ENCODE peak calls at places on chromosomes 12 and 14, in five cellular contexts. One of them, this sample, is unnamed.

GRCh38 chr12:118059645-118060275 is 1.2 kb downstream of the WSB2 start:
- DNase-seq in mesendoderm: peak
- DNase-seq in esophagus squamous epithelium: no peak
- DNase-seq in neuronal stem cell: no peak
- DNase-seq in pancreas: no peak
- DNase-seq in this sample: no peak

GRCh38 chr12:119780786-119781434 is 96.2 kb downstream of the CIT start:
- DNase-seq in mesendoderm: peak
- DNase-seq in neuronal stem cell: peak
- DNase-seq in esophagus squamous epithelium: no peak
- DNase-seq in pancreas: no peak
- DNase-seq in this sample: no peak

GRCh38 chr12:25087596-25087995 is 107.4 kb downstream of the DNAI7 start:
- DNase-seq in mesendoderm: no peak
- DNase-seq in neuronal stem cell: no peak
- DNase-seq in esophagus squamous epithelium: no peak
- DNase-seq in pancreas: no peak
- DNase-seq in this sample: no peak

GRCh38 chr12:1697253-1697652 is 6.4 kb downstream of the ADIPOR2 start:
- DNase-seq in esophagus squamous epithelium: no peak
- DNase-seq in pancreas: no peak
- DNase-seq in mesendoderm: no peak
- DNase-seq in neuronal stem cell: no peak
- DNase-seq in this sample: no peak

GRCh38 chr14:99460793-99461192 is 19.9 kb downstream of the SETD3 start:
- DNase-seq in esophagus squamous epithelium: no peak
- DNase-seq in mesendoderm: peak
- DNase-seq in pancreas: no peak
- DNase-seq in neuronal stem cell: no peak
- DNase-seq in this sample: no peak

GRCh38 chr14:69317780-69318179 is 57.8 kb downstream of the GALNT16 start:
- DNase-seq in mesendoderm: no peak
- DNase-seq in pancreas: peak
- DNase-seq in esophagus squamous epithelium: no peak
- DNase-seq in neuronal stem cell: no peak
- DNase-seq in this sample: no peak

GRCh38 chr12:12229556-12230092 is 37.2 kb downstream of the LRP6 start:
- DNase-seq in esophagus squamous epithelium: no peak
- DNase-seq in neuronal stem cell: no peak
- DNase-seq in mesendoderm: no peak
- DNase-seq in pancreas: no peak
- DNase-seq in this sample: no peak

GRCh38 chr12:51371295-51371953 is 19.8 kb downstream of the GALNT6 start:
- DNase-seq in neuronal stem cell: peak
- DNase-seq in esophagus squamous epithelium: no peak
- DNase-seq in mesendoderm: peak
- DNase-seq in pancreas: no peak
- DNase-seq in this sample: peak

GRCh38 chr14:89473979-89474378 is 56.9 kb upstream of the FOXN3 start:
- DNase-seq in pancreas: no peak
- DNase-seq in mesendoderm: no peak
- DNase-seq in esophagus squamous epithelium: no peak
- DNase-seq in neuronal stem cell: no peak
- DNase-seq in this sample: no peak

GRCh38 chr12:82745062-82745461 is 58.4 kb downstream of the TMTC2 start:
- DNase-seq in mesendoderm: peak
- DNase-seq in esophagus squamous epithelium: no peak
- DNase-seq in neuronal stem cell: no peak
- DNase-seq in pancreas: no peak
- DNase-seq in this sample: no peak

GRCh38 chr12:25241171-25242020 is 9.3 kb downstream of the KRAS start:
- DNase-seq in mesendoderm: peak
- DNase-seq in esophagus squamous epithelium: no peak
- DNase-seq in neuronal stem cell: no peak
- DNase-seq in pancreas: no peak
- DNase-seq in this sample: no peak

GRCh38 chr12:47754126-47754525 is 4.6 kb downstream of the RAPGEF3 start:
- DNase-seq in mesendoderm: no peak
- DNase-seq in neuronal stem cell: no peak
- DNase-seq in pancreas: no peak
- DNase-seq in esophagus squamous epithelium: no peak
- DNase-seq in this sample: no peak

GRCh38 chr12:26205946-26206345 is 10.6 kb downstream of the SSPN start:
- DNase-seq in pancreas: no peak
- DNase-seq in neuronal stem cell: no peak
- DNase-seq in esophagus squamous epithelium: no peak
- DNase-seq in mesendoderm: no peak
- DNase-seq in this sample: no peak

GRCh38 chr12:62787606-62788005 is 147.3 kb downstream of the PPM1H start:
- DNase-seq in neuronal stem cell: no peak
- DNase-seq in mesendoderm: no peak
- DNase-seq in pancreas: no peak
- DNase-seq in esophagus squamous epithelium: no peak
- DNase-seq in this sample: no peak

GRCh38 chr14:75450381-75451276 is 22.8 kb downstream of the JDP2 start:
- DNase-seq in neuronal stem cell: no peak
- DNase-seq in mesendoderm: no peak
- DNase-seq in pancreas: peak
- DNase-seq in esophagus squamous epithelium: no peak
- DNase-seq in this sample: peak

GRCh38 chr12:55931317-55931779 is 386 bp downstream of the DGKA start:
- DNase-seq in esophagus squamous epithelium: no peak
- DNase-seq in neuronal stem cell: no peak
- DNase-seq in mesendoderm: peak
- DNase-seq in pancreas: no peak
- DNase-seq in this sample: no peak

GRCh38 chr14:68951051-68951797 is 27.9 kb downstream of the ACTN1 start:
- DNase-seq in mesendoderm: peak
- DNase-seq in neuronal stem cell: no peak
- DNase-seq in pancreas: no peak
- DNase-seq in esophagus squamous epithelium: no peak
- DNase-seq in this sample: peak

GRCh38 chr14:64778114-64778754 is 74.0 kb downstream of the PLEKHG3 start:
- DNase-seq in neuronal stem cell: no peak
- DNase-seq in pancreas: no peak
- DNase-seq in mesendoderm: no peak
- DNase-seq in esophagus squamous epithelium: no peak
- DNase-seq in this sample: no peak

GRCh38 chr14:34059037-34059924 is 108.4 kb upstream of the EGLN3 start:
- DNase-seq in esophagus squamous epithelium: no peak
- DNase-seq in neuronal stem cell: no peak
- DNase-seq in mesendoderm: no peak
- DNase-seq in pancreas: no peak
- DNase-seq in this sample: no peak

GRCh38 chr14:94145902-94146527 is 16.6 kb upstream of the IFI27L2 start:
- DNase-seq in esophagus squamous epithelium: no peak
- DNase-seq in pancreas: no peak
- DNase-seq in neuronal stem cell: no peak
- DNase-seq in mesendoderm: no peak
- DNase-seq in this sample: no peak

GRCh38 chr12:131111446-131111845 is 157.7 kb downstream of the ADGRD1 start:
- DNase-seq in neuronal stem cell: no peak
- DNase-seq in pancreas: no peak
- DNase-seq in esophagus squamous epithelium: no peak
- DNase-seq in mesendoderm: no peak
- DNase-seq in this sample: no peak

GRCh38 chr12:21711376-21711775 is 53.7 kb upstream of the LDHB start:
- DNase-seq in esophagus squamous epithelium: no peak
- DNase-seq in neuronal stem cell: no peak
- DNase-seq in pancreas: no peak
- DNase-seq in mesendoderm: no peak
- DNase-seq in this sample: no peak

GRCh38 chr12:21713138-21713537 is 55.5 kb upstream of the LDHB start:
- DNase-seq in neuronal stem cell: no peak
- DNase-seq in pancreas: no peak
- DNase-seq in esophagus squamous epithelium: no peak
- DNase-seq in mesendoderm: no peak
- DNase-seq in this sample: no peak

DNA sequence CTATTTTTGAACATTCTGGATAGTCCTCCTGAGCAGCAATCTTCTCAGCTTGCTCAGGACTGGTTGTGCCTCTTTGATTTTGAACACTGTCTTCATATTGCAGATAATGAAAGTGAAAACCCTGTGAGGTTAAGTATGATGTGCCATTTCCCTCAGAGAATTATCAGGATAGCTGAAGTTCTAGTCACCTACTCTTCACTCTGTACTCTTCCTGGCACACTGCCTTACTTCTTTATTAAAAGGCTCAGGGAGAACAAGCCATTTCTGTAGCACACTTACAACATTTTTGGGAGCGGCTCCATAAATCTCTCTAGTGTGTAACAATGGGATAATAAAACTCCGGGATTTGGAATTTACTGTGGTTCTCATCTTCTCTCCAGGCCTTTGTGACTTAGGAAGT is 53.3 kb upstream of the LDHB start:
- DNase-seq in neuronal stem cell: no peak
- DNase-seq in mesendoderm: no peak
- DNase-seq in pancreas: no peak
- DNase-seq in esophagus squamous epithelium: no peak
- DNase-seq in this sample: no peak
- H3K27ac ChIP-seq in neuronal stem cell: no peak
- H3K27ac ChIP-seq in mesendoderm: no peak
- H3K27ac ChIP-seq in pancreas: no peak
- H3K27ac ChIP-seq in esophagus squamous epithelium: no peak
- H3K27ac ChIP-seq in this sample: no peak

GRCh38 chr12:58917699-58918334 is 2.5 kb downstream of the LRIG3 start:
- DNase-seq in neuronal stem cell: no peak
- DNase-seq in mesendoderm: no peak
- DNase-seq in esophagus squamous epithelium: no peak
- DNase-seq in pancreas: no peak
- DNase-seq in this sample: no peak

GRCh38 chr12:58916153-58916709 is 4.1 kb downstream of the LRIG3 start:
- DNase-seq in pancreas: no peak
- DNase-seq in neuronal stem cell: no peak
- DNase-seq in mesendoderm: no peak
- DNase-seq in esophagus squamous epithelium: no peak
- DNase-seq in this sample: no peak

GRCh38 chr12:58916891-58917570 is 3.3 kb downstream of the LRIG3 start:
- DNase-seq in esophagus squamous epithelium: no peak
- DNase-seq in pancreas: no peak
- DNase-seq in neuronal stem cell: no peak
- DNase-seq in mesendoderm: peak
- DNase-seq in this sample: no peak

GRCh38 chr12:58914457-58914856 is 5.8 kb downstream of the LRIG3 start:
- DNase-seq in pancreas: no peak
- DNase-seq in esophagus squamous epithelium: no peak
- DNase-seq in mesendoderm: no peak
- DNase-seq in neuronal stem cell: no peak
- DNase-seq in this sample: no peak

DNA sequence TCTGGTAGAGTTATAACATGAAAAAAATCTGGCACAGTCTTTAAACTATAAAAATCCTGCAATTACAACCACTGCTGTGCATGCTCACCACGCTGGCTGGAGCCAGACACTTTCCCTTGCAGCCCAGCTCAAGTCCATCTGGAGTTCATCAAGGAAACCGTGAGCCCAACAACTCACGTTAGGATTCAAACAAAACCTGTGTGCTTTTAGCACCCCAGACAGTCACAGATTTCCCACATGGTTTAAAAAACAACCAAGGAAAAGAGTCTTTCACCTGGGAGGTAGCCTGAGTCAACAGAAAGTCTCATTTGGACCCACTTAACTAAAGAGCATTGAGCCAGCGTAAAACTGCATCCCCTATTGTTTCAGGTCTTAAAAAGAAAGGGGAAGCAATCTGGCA is 4.7 kb downstream of the LRIG3 start:
- DNase-seq in esophagus squamous epithelium: no peak
- DNase-seq in neuronal stem cell: no peak
- DNase-seq in pancreas: no peak
- DNase-seq in mesendoderm: no peak
- DNase-seq in this sample: no peak
- H3K27ac ChIP-seq in esophagus squamous epithelium: peak
- H3K27ac ChIP-seq in neuronal stem cell: peak
- H3K27ac ChIP-seq in pancreas: peak
- H3K27ac ChIP-seq in mesendoderm: no peak
- H3K27ac ChIP-seq in this sample: peak

GRCh38 chr12:104517880-104518279 is 61.1 kb downstream of the CHST11 start:
- DNase-seq in esophagus squamous epithelium: no peak
- DNase-seq in pancreas: no peak
- DNase-seq in neuronal stem cell: no peak
- DNase-seq in mesendoderm: no peak
- DNase-seq in this sample: no peak
- H3K27ac ChIP-seq in esophagus squamous epithelium: no peak
- H3K27ac ChIP-seq in pancreas: no peak
- H3K27ac ChIP-seq in neuronal stem cell: no peak
- H3K27ac ChIP-seq in mesendoderm: no peak
- H3K27ac ChIP-seq in this sample: no peak

GRCh38 chr12:27616356-27617150 is 79.7 kb upstream of the REP15 start:
- DNase-seq in mesendoderm: no peak
- DNase-seq in pancreas: no peak
- DNase-seq in esophagus squamous epithelium: no peak
- DNase-seq in neuronal stem cell: no peak
- DNase-seq in this sample: no peak

GRCh38 chr12:27620121-27620520 is 76.1 kb upstream of the REP15 start:
- DNase-seq in pancreas: no peak
- DNase-seq in neuronal stem cell: no peak
- DNase-seq in mesendoderm: no peak
- DNase-seq in esophagus squamous epithelium: no peak
- DNase-seq in this sample: no peak

GRCh38 chr12:27618836-27619235 is 77.4 kb upstream of the REP15 start:
- DNase-seq in neuronal stem cell: no peak
- DNase-seq in esophagus squamous epithelium: no peak
- DNase-seq in pancreas: no peak
- DNase-seq in mesendoderm: no peak
- DNase-seq in this sample: no peak

GRCh38 chr12:27622436-27623185 is 73.6 kb upstream of the REP15 start:
- DNase-seq in mesendoderm: no peak
- DNase-seq in pancreas: no peak
- DNase-seq in esophagus squamous epithelium: no peak
- DNase-seq in neuronal stem cell: no peak
- DNase-seq in this sample: peak

DNA sequence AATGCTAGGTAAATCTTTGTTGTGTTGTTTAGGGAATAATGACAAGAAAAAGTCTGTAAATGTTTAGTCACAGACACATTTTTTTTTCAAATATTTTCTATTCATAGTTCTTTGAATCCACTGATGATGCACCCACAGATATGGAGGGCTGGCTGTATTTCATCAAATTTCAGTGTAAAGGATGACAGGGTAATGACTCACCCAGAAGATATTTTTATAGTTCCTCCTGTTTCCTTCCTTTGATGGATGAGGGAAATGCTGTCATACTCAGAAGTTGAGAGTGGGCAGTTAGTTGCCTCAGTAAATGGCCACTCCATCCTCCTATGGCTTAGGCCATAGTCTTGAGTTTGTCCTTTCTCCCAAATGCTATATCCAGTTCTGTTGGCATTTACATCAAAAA is 76.9 kb upstream of the REP15 start:
- DNase-seq in esophagus squamous epithelium: no peak
- DNase-seq in neuronal stem cell: no peak
- DNase-seq in mesendoderm: peak
- DNase-seq in pancreas: no peak
- DNase-seq in this sample: no peak
- H3K27ac ChIP-seq in esophagus squamous epithelium: no peak
- H3K27ac ChIP-seq in neuronal stem cell: no peak
- H3K27ac ChIP-seq in mesendoderm: no peak
- H3K27ac ChIP-seq in pancreas: no peak
- H3K27ac ChIP-seq in this sample: no peak

GRCh38 chr14:25472700-25473099 is 422.8 kb upstream of the STXBP6 start:
- DNase-seq in neuronal stem cell: no peak
- DNase-seq in esophagus squamous epithelium: no peak
- DNase-seq in mesendoderm: no peak
- DNase-seq in pancreas: no peak
- DNase-seq in this sample: no peak

GRCh38 chr14:25477699-25478098 is 427.8 kb upstream of the STXBP6 start:
- DNase-seq in neuronal stem cell: no peak
- DNase-seq in pancreas: no peak
- DNase-seq in mesendoderm: no peak
- DNase-seq in esophagus squamous epithelium: no peak
- DNase-seq in this sample: no peak
- H3K27ac ChIP-seq in neuronal stem cell: no peak
- H3K27ac ChIP-seq in pancreas: no peak
- H3K27ac ChIP-seq in mesendoderm: no peak
- H3K27ac ChIP-seq in esophagus squamous epithelium: no peak
- H3K27ac ChIP-seq in this sample: no peak

This sample was measured in breast epithelium.